ENCODE peak calls at places on chromosome 21, in ten cellular contexts. One of them, this sample, is unnamed.

GRCh38 chr21:14751602-14752001 is 205.5 kb upstream of the SAMSN1 start:
- DNase-seq in progenitor cell of endocrine pancreas: no peak
- DNase-seq in immature natural killer cell: no peak
- DNase-seq in COR-L47: no peak
- DNase-seq in C1 segment of cervical spinal cord: no peak
- DNase-seq in GM04504: no peak
- DNase-seq in NCI-H2171 treated with DMSO at 0.1 percent for 48 hours: no peak
- DNase-seq in psoas muscle: no peak
- DNase-seq in osteocyte: no peak
- DNase-seq in NCI-H1105 treated with DMSO at 0.1 percent for 48 hours: no peak
- DNase-seq in this sample: no peak

GRCh38 chr21:43211085-43212071 is 42.6 kb downstream of the CRYAA start:
- DNase-seq in progenitor cell of endocrine pancreas: peak; percentile 16
- DNase-seq in immature natural killer cell: no peak
- DNase-seq in COR-L47: peak; percentile 36
- DNase-seq in C1 segment of cervical spinal cord: no peak
- DNase-seq in GM04504: no peak
- DNase-seq in NCI-H2171 treated with DMSO at 0.1 percent for 48 hours: no peak
- DNase-seq in psoas muscle: peak; percentile 56
- DNase-seq in osteocyte: peak; percentile 82
- DNase-seq in NCI-H1105 treated with DMSO at 0.1 percent for 48 hours: peak; percentile 78
- DNase-seq in this sample: no peak

GRCh38 chr21:32593690-32594089 is 8.4 kb upstream of the TCP10L start:
- DNase-seq in progenitor cell of endocrine pancreas: no peak
- DNase-seq in immature natural killer cell: no peak
- DNase-seq in COR-L47: no peak
- DNase-seq in C1 segment of cervical spinal cord: no peak
- DNase-seq in GM04504: no peak
- DNase-seq in NCI-H2171 treated with DMSO at 0.1 percent for 48 hours: no peak
- DNase-seq in psoas muscle: no peak
- DNase-seq in osteocyte: no peak
- DNase-seq in NCI-H1105 treated with DMSO at 0.1 percent for 48 hours: no peak
- DNase-seq in this sample: no peak

GRCh38 chr21:42850866-42851391 is 28.4 kb downstream of the WDR4 start:
- DNase-seq in progenitor cell of endocrine pancreas: no peak
- DNase-seq in immature natural killer cell: no peak
- DNase-seq in COR-L47: no peak
- DNase-seq in C1 segment of cervical spinal cord: no peak
- DNase-seq in GM04504: no peak
- DNase-seq in NCI-H2171 treated with DMSO at 0.1 percent for 48 hours: no peak
- DNase-seq in psoas muscle: no peak
- DNase-seq in osteocyte: peak; percentile 83
- DNase-seq in NCI-H1105 treated with DMSO at 0.1 percent for 48 hours: no peak
- DNase-seq in this sample: peak; percentile 39

GRCh38 chr21:9737871-9738520 is 783.4 kb upstream of the TPTE start:
- DNase-seq in progenitor cell of endocrine pancreas: no peak
- DNase-seq in immature natural killer cell: no peak
- DNase-seq in COR-L47: no peak
- DNase-seq in C1 segment of cervical spinal cord: no peak
- DNase-seq in GM04504: no peak
- DNase-seq in NCI-H2171 treated with DMSO at 0.1 percent for 48 hours: no peak
- DNase-seq in psoas muscle: no peak
- DNase-seq in osteocyte: no peak
- DNase-seq in NCI-H1105 treated with DMSO at 0.1 percent for 48 hours: no peak
- DNase-seq in this sample: no peak

GRCh38 chr21:41615613-41616012 is 107.7 kb upstream of the TMPRSS2 start:
- DNase-seq in progenitor cell of endocrine pancreas: no peak
- DNase-seq in immature natural killer cell: no peak
- DNase-seq in COR-L47: no peak
- DNase-seq in C1 segment of cervical spinal cord: no peak
- DNase-seq in GM04504: peak; percentile 98
- DNase-seq in NCI-H2171 treated with DMSO at 0.1 percent for 48 hours: no peak
- DNase-seq in psoas muscle: no peak
- DNase-seq in osteocyte: no peak
- DNase-seq in NCI-H1105 treated with DMSO at 0.1 percent for 48 hours: no peak
- DNase-seq in this sample: peak; percentile 68

GRCh38 chr21:38982804-38983203 is 177.1 kb downstream of the ETS2 start:
- DNase-seq in progenitor cell of endocrine pancreas: no peak
- DNase-seq in immature natural killer cell: no peak
- DNase-seq in COR-L47: no peak
- DNase-seq in C1 segment of cervical spinal cord: no peak
- DNase-seq in GM04504: no peak
- DNase-seq in NCI-H2171 treated with DMSO at 0.1 percent for 48 hours: no peak
- DNase-seq in psoas muscle: no peak
- DNase-seq in osteocyte: no peak
- DNase-seq in NCI-H1105 treated with DMSO at 0.1 percent for 48 hours: no peak
- DNase-seq in this sample: no peak

GRCh38 chr21:14991957-14992356 is 72.8 kb downstream of the NRIP1 start:
- DNase-seq in progenitor cell of endocrine pancreas: no peak
- DNase-seq in immature natural killer cell: no peak
- DNase-seq in COR-L47: no peak
- DNase-seq in C1 segment of cervical spinal cord: no peak
- DNase-seq in GM04504: no peak
- DNase-seq in NCI-H2171 treated with DMSO at 0.1 percent for 48 hours: no peak
- DNase-seq in psoas muscle: no peak
- DNase-seq in osteocyte: no peak
- DNase-seq in NCI-H1105 treated with DMSO at 0.1 percent for 48 hours: no peak
- DNase-seq in this sample: no peak

GRCh38 chr21:33162436-33162921 is 67.3 kb upstream of the IFNAR2 start:
- DNase-seq in progenitor cell of endocrine pancreas: no peak
- DNase-seq in immature natural killer cell: no peak
- DNase-seq in COR-L47: no peak
- DNase-seq in C1 segment of cervical spinal cord: no peak
- DNase-seq in GM04504: no peak
- DNase-seq in NCI-H2171 treated with DMSO at 0.1 percent for 48 hours: no peak
- DNase-seq in psoas muscle: no peak
- DNase-seq in osteocyte: no peak
- DNase-seq in NCI-H1105 treated with DMSO at 0.1 percent for 48 hours: no peak
- DNase-seq in this sample: no peak

GRCh38 chr21:29145354-29145782 is 14.9 kb downstream of the MAP3K7CL start:
- DNase-seq in progenitor cell of endocrine pancreas: no peak
- DNase-seq in immature natural killer cell: no peak
- DNase-seq in COR-L47: no peak
- DNase-seq in C1 segment of cervical spinal cord: no peak
- DNase-seq in GM04504: peak; percentile 75
- DNase-seq in NCI-H2171 treated with DMSO at 0.1 percent for 48 hours: peak; percentile 85
- DNase-seq in psoas muscle: peak; percentile 63
- DNase-seq in osteocyte: no peak
- DNase-seq in NCI-H1105 treated with DMSO at 0.1 percent for 48 hours: no peak
- DNase-seq in this sample: peak; percentile 89

GRCh38 chr21:45612096-45613019 is 31.2 kb upstream of the PCBP3 start:
- DNase-seq in progenitor cell of endocrine pancreas: no peak
- DNase-seq in immature natural killer cell: no peak
- DNase-seq in COR-L47: no peak
- DNase-seq in C1 segment of cervical spinal cord: no peak
- DNase-seq in GM04504: peak; percentile 49
- DNase-seq in NCI-H2171 treated with DMSO at 0.1 percent for 48 hours: no peak
- DNase-seq in psoas muscle: no peak
- DNase-seq in osteocyte: no peak
- DNase-seq in NCI-H1105 treated with DMSO at 0.1 percent for 48 hours: no peak
- DNase-seq in this sample: peak; percentile 92

GRCh38 chr21:36015096-36015495 is 45.2 kb downstream of the SETD4 start:
- DNase-seq in progenitor cell of endocrine pancreas: no peak
- DNase-seq in immature natural killer cell: no peak
- DNase-seq in COR-L47: no peak
- DNase-seq in C1 segment of cervical spinal cord: no peak
- DNase-seq in GM04504: no peak
- DNase-seq in NCI-H2171 treated with DMSO at 0.1 percent for 48 hours: no peak
- DNase-seq in psoas muscle: no peak
- DNase-seq in osteocyte: no peak
- DNase-seq in NCI-H1105 treated with DMSO at 0.1 percent for 48 hours: no peak
- DNase-seq in this sample: no peak

GRCh38 chr21:46557919-46558392 is 46.9 kb downstream of the S100B start:
- DNase-seq in progenitor cell of endocrine pancreas: no peak
- DNase-seq in immature natural killer cell: no peak
- DNase-seq in COR-L47: no peak
- DNase-seq in C1 segment of cervical spinal cord: no peak
- DNase-seq in GM04504: no peak
- DNase-seq in NCI-H2171 treated with DMSO at 0.1 percent for 48 hours: no peak
- DNase-seq in psoas muscle: peak; percentile 42
- DNase-seq in osteocyte: peak; percentile 77
- DNase-seq in NCI-H1105 treated with DMSO at 0.1 percent for 48 hours: no peak
- DNase-seq in this sample: no peak

GRCh38 chr21:34354836-34355235 is 9.0 kb upstream of the KCNE2 start:
- DNase-seq in progenitor cell of endocrine pancreas: no peak
- DNase-seq in immature natural killer cell: no peak
- DNase-seq in COR-L47: no peak
- DNase-seq in C1 segment of cervical spinal cord: no peak
- DNase-seq in GM04504: no peak
- DNase-seq in NCI-H2171 treated with DMSO at 0.1 percent for 48 hours: no peak
- DNase-seq in psoas muscle: no peak
- DNase-seq in osteocyte: no peak
- DNase-seq in NCI-H1105 treated with DMSO at 0.1 percent for 48 hours: no peak
- DNase-seq in this sample: no peak

GRCh38 chr21:17585875-17586450 is 26.7 kb downstream of the BTG3 start:
- DNase-seq in progenitor cell of endocrine pancreas: no peak
- DNase-seq in immature natural killer cell: no peak
- DNase-seq in COR-L47: peak; percentile 37
- DNase-seq in C1 segment of cervical spinal cord: no peak
- DNase-seq in GM04504: peak; percentile 20
- DNase-seq in NCI-H2171 treated with DMSO at 0.1 percent for 48 hours: peak; percentile 68
- DNase-seq in psoas muscle: no peak
- DNase-seq in osteocyte: no peak
- DNase-seq in NCI-H1105 treated with DMSO at 0.1 percent for 48 hours: peak; percentile 67
- DNase-seq in this sample: no peak